ENCODE peak calls at places on chromosomes 5 and 9, in nine cellular contexts. One of them, this sample, is unnamed.

GRCh38 chr5:15834596-15835245 is 334.7 kb downstream of the FBXL7 start:
- DNase-seq in stromal cell of bone marrow: peak
- DNase-seq in stimulated activated CD4-positive, alpha-beta T cell treated with anti-CD3 and anti-CD28 coated beads, Interleukin-15, amount 100 ng/mL, for 1 hour: no peak
- DNase-seq in activated T-helper 1 cell treated with Interleukin-2 at 50 U/mL for 16 hours: no peak
- DNase-seq in M059J: peak
- DNase-seq in bronchial epithelial cell: peak
- DNase-seq in GM23338: peak
- DNase-seq in cerebellum: no peak
- DNase-seq in brain microvascular endothelial cell: peak
- DNase-seq in this sample: no peak

GRCh38 chr5:177347699-177348098 is 3.8 kb downstream of the LMAN2 start:
- DNase-seq in stromal cell of bone marrow: no peak
- DNase-seq in stimulated activated CD4-positive, alpha-beta T cell treated with anti-CD3 and anti-CD28 coated beads, Interleukin-15, amount 100 ng/mL, for 1 hour: no peak
- DNase-seq in activated T-helper 1 cell treated with Interleukin-2 at 50 U/mL for 16 hours: no peak
- DNase-seq in M059J: no peak
- DNase-seq in bronchial epithelial cell: no peak
- DNase-seq in GM23338: no peak
- DNase-seq in cerebellum: no peak
- DNase-seq in brain microvascular endothelial cell: no peak
- DNase-seq in this sample: no peak

GRCh38 chr5:14167211-14167845 is 24.2 kb downstream of the TRIO start:
- DNase-seq in stromal cell of bone marrow: no peak
- DNase-seq in stimulated activated CD4-positive, alpha-beta T cell treated with anti-CD3 and anti-CD28 coated beads, Interleukin-15, amount 100 ng/mL, for 1 hour: no peak
- DNase-seq in activated T-helper 1 cell treated with Interleukin-2 at 50 U/mL for 16 hours: no peak
- DNase-seq in M059J: peak
- DNase-seq in bronchial epithelial cell: peak
- DNase-seq in GM23338: no peak
- DNase-seq in cerebellum: no peak
- DNase-seq in brain microvascular endothelial cell: no peak
- DNase-seq in this sample: no peak

GRCh38 chr9:38003230-38003629 is 65.8 kb downstream of the SHB start:
- DNase-seq in stromal cell of bone marrow: no peak
- DNase-seq in stimulated activated CD4-positive, alpha-beta T cell treated with anti-CD3 and anti-CD28 coated beads, Interleukin-15, amount 100 ng/mL, for 1 hour: no peak
- DNase-seq in activated T-helper 1 cell treated with Interleukin-2 at 50 U/mL for 16 hours: no peak
- DNase-seq in M059J: no peak
- DNase-seq in bronchial epithelial cell: no peak
- DNase-seq in GM23338: no peak
- DNase-seq in cerebellum: no peak
- DNase-seq in brain microvascular endothelial cell: no peak
- DNase-seq in this sample: peak

GRCh38 chr5:32627219-32627880 is 42.0 kb downstream of the SUB1 start:
- DNase-seq in stromal cell of bone marrow: no peak
- DNase-seq in stimulated activated CD4-positive, alpha-beta T cell treated with anti-CD3 and anti-CD28 coated beads, Interleukin-15, amount 100 ng/mL, for 1 hour: no peak
- DNase-seq in activated T-helper 1 cell treated with Interleukin-2 at 50 U/mL for 16 hours: no peak
- DNase-seq in M059J: no peak
- DNase-seq in bronchial epithelial cell: no peak
- DNase-seq in GM23338: no peak
- DNase-seq in cerebellum: no peak
- DNase-seq in brain microvascular endothelial cell: peak
- DNase-seq in this sample: no peak

GRCh38 chr9:93459432-93459847 is 6.1 kb upstream of the FAM120AOS start:
- DNase-seq in stromal cell of bone marrow: no peak
- DNase-seq in stimulated activated CD4-positive, alpha-beta T cell treated with anti-CD3 and anti-CD28 coated beads, Interleukin-15, amount 100 ng/mL, for 1 hour: no peak
- DNase-seq in activated T-helper 1 cell treated with Interleukin-2 at 50 U/mL for 16 hours: no peak
- DNase-seq in M059J: no peak
- DNase-seq in bronchial epithelial cell: no peak
- DNase-seq in GM23338: no peak
- DNase-seq in cerebellum: no peak
- DNase-seq in brain microvascular endothelial cell: no peak
- DNase-seq in this sample: no peak

GRCh38 chr9:15222313-15222712 is 84.7 kb downstream of the TTC39B start:
- DNase-seq in stromal cell of bone marrow: no peak
- DNase-seq in stimulated activated CD4-positive, alpha-beta T cell treated with anti-CD3 and anti-CD28 coated beads, Interleukin-15, amount 100 ng/mL, for 1 hour: no peak
- DNase-seq in activated T-helper 1 cell treated with Interleukin-2 at 50 U/mL for 16 hours: no peak
- DNase-seq in M059J: no peak
- DNase-seq in bronchial epithelial cell: no peak
- DNase-seq in GM23338: no peak
- DNase-seq in cerebellum: no peak
- DNase-seq in brain microvascular endothelial cell: no peak
- DNase-seq in this sample: no peak

GRCh38 chr9:94922098-94922607 is 195.7 kb downstream of the AOPEP start:
- DNase-seq in stromal cell of bone marrow: no peak
- DNase-seq in stimulated activated CD4-positive, alpha-beta T cell treated with anti-CD3 and anti-CD28 coated beads, Interleukin-15, amount 100 ng/mL, for 1 hour: no peak
- DNase-seq in activated T-helper 1 cell treated with Interleukin-2 at 50 U/mL for 16 hours: no peak
- DNase-seq in M059J: peak
- DNase-seq in bronchial epithelial cell: peak
- DNase-seq in GM23338: no peak
- DNase-seq in cerebellum: peak
- DNase-seq in brain microvascular endothelial cell: peak
- DNase-seq in this sample: no peak

GRCh38 chr9:107208121-107208520 is 75.0 kb upstream of the RAD23B start:
- DNase-seq in stromal cell of bone marrow: no peak
- DNase-seq in stimulated activated CD4-positive, alpha-beta T cell treated with anti-CD3 and anti-CD28 coated beads, Interleukin-15, amount 100 ng/mL, for 1 hour: no peak
- DNase-seq in activated T-helper 1 cell treated with Interleukin-2 at 50 U/mL for 16 hours: no peak
- DNase-seq in M059J: peak
- DNase-seq in bronchial epithelial cell: no peak
- DNase-seq in GM23338: no peak
- DNase-seq in cerebellum: no peak
- DNase-seq in brain microvascular endothelial cell: peak
- DNase-seq in this sample: no peak

GRCh38 chr9:36833954-36834353 is 200.1 kb downstream of the PAX5 start:
- DNase-seq in stromal cell of bone marrow: no peak
- DNase-seq in stimulated activated CD4-positive, alpha-beta T cell treated with anti-CD3 and anti-CD28 coated beads, Interleukin-15, amount 100 ng/mL, for 1 hour: no peak
- DNase-seq in activated T-helper 1 cell treated with Interleukin-2 at 50 U/mL for 16 hours: no peak
- DNase-seq in M059J: no peak
- DNase-seq in bronchial epithelial cell: no peak
- DNase-seq in GM23338: peak
- DNase-seq in cerebellum: no peak
- DNase-seq in brain microvascular endothelial cell: no peak
- DNase-seq in this sample: no peak

GRCh38 chr9:134630393-134630790 is 11.2 kb upstream of the COL5A1 start:
- DNase-seq in stromal cell of bone marrow: no peak
- DNase-seq in stimulated activated CD4-positive, alpha-beta T cell treated with anti-CD3 and anti-CD28 coated beads, Interleukin-15, amount 100 ng/mL, for 1 hour: no peak
- DNase-seq in activated T-helper 1 cell treated with Interleukin-2 at 50 U/mL for 16 hours: no peak
- DNase-seq in M059J: no peak
- DNase-seq in bronchial epithelial cell: no peak
- DNase-seq in GM23338: no peak
- DNase-seq in cerebellum: no peak
- DNase-seq in brain microvascular endothelial cell: no peak
- DNase-seq in this sample: no peak

GRCh38 chr5:132275367-132276220 is 18.1 kb downstream of the PDLIM4 start:
- DNase-seq in stromal cell of bone marrow: no peak
- DNase-seq in stimulated activated CD4-positive, alpha-beta T cell treated with anti-CD3 and anti-CD28 coated beads, Interleukin-15, amount 100 ng/mL, for 1 hour: no peak
- DNase-seq in activated T-helper 1 cell treated with Interleukin-2 at 50 U/mL for 16 hours: no peak
- DNase-seq in M059J: no peak
- DNase-seq in bronchial epithelial cell: no peak
- DNase-seq in GM23338: no peak
- DNase-seq in cerebellum: no peak
- DNase-seq in brain microvascular endothelial cell: no peak
- DNase-seq in this sample: no peak

GRCh38 chr5:126355940-126356339 is 67.3 kb upstream of the GRAMD2B start:
- DNase-seq in stromal cell of bone marrow: no peak
- DNase-seq in stimulated activated CD4-positive, alpha-beta T cell treated with anti-CD3 and anti-CD28 coated beads, Interleukin-15, amount 100 ng/mL, for 1 hour: no peak
- DNase-seq in activated T-helper 1 cell treated with Interleukin-2 at 50 U/mL for 16 hours: no peak
- DNase-seq in M059J: no peak
- DNase-seq in bronchial epithelial cell: no peak
- DNase-seq in GM23338: no peak
- DNase-seq in cerebellum: no peak
- DNase-seq in brain microvascular endothelial cell: no peak
- DNase-seq in this sample: no peak

GRCh38 chr5:123752576-123752975 is 240.6 kb downstream of the CSNK1G3 start:
- DNase-seq in stromal cell of bone marrow: peak
- DNase-seq in stimulated activated CD4-positive, alpha-beta T cell treated with anti-CD3 and anti-CD28 coated beads, Interleukin-15, amount 100 ng/mL, for 1 hour: no peak
- DNase-seq in activated T-helper 1 cell treated with Interleukin-2 at 50 U/mL for 16 hours: no peak
- DNase-seq in M059J: peak
- DNase-seq in bronchial epithelial cell: peak
- DNase-seq in GM23338: no peak
- DNase-seq in cerebellum: no peak
- DNase-seq in brain microvascular endothelial cell: peak
- DNase-seq in this sample: no peak

GRCh38 chr9:14863402-14863801 is 46.8 kb downstream of the FREM1 start:
- DNase-seq in stromal cell of bone marrow: no peak
- DNase-seq in stimulated activated CD4-positive, alpha-beta T cell treated with anti-CD3 and anti-CD28 coated beads, Interleukin-15, amount 100 ng/mL, for 1 hour: no peak
- DNase-seq in activated T-helper 1 cell treated with Interleukin-2 at 50 U/mL for 16 hours: no peak
- DNase-seq in M059J: no peak
- DNase-seq in bronchial epithelial cell: no peak
- DNase-seq in GM23338: peak
- DNase-seq in cerebellum: no peak
- DNase-seq in brain microvascular endothelial cell: no peak
- DNase-seq in this sample: no peak

GRCh38 chr5:61299254-61299653 is 32.8 kb upstream of the ZSWIM6 start:
- DNase-seq in stromal cell of bone marrow: no peak
- DNase-seq in stimulated activated CD4-positive, alpha-beta T cell treated with anti-CD3 and anti-CD28 coated beads, Interleukin-15, amount 100 ng/mL, for 1 hour: no peak
- DNase-seq in activated T-helper 1 cell treated with Interleukin-2 at 50 U/mL for 16 hours: no peak
- DNase-seq in M059J: peak
- DNase-seq in bronchial epithelial cell: peak
- DNase-seq in GM23338: no peak
- DNase-seq in cerebellum: no peak
- DNase-seq in brain microvascular endothelial cell: no peak
- DNase-seq in this sample: no peak

GRCh38 chr5:26894719-26895263 is 143.6 kb downstream of the CDH9 start:
- DNase-seq in stromal cell of bone marrow: peak
- DNase-seq in stimulated activated CD4-positive, alpha-beta T cell treated with anti-CD3 and anti-CD28 coated beads, Interleukin-15, amount 100 ng/mL, for 1 hour: no peak
- DNase-seq in activated T-helper 1 cell treated with Interleukin-2 at 50 U/mL for 16 hours: no peak
- DNase-seq in M059J: peak
- DNase-seq in bronchial epithelial cell: peak
- DNase-seq in GM23338: no peak
- DNase-seq in cerebellum: no peak
- DNase-seq in brain microvascular endothelial cell: peak
- DNase-seq in this sample: no peak

GRCh38 chr5:29498412-29498811 is 1695.1 kb upstream of the CDH6 start:
- DNase-seq in stromal cell of bone marrow: no peak
- DNase-seq in stimulated activated CD4-positive, alpha-beta T cell treated with anti-CD3 and anti-CD28 coated beads, Interleukin-15, amount 100 ng/mL, for 1 hour: no peak
- DNase-seq in activated T-helper 1 cell treated with Interleukin-2 at 50 U/mL for 16 hours: no peak
- DNase-seq in M059J: no peak
- DNase-seq in bronchial epithelial cell: no peak
- DNase-seq in GM23338: no peak
- DNase-seq in cerebellum: no peak
- DNase-seq in brain microvascular endothelial cell: no peak
- DNase-seq in this sample: no peak

GRCh38 chr5:57777174-57777581 is 294.6 kb upstream of the ACTBL2 start:
- DNase-seq in stromal cell of bone marrow: no peak
- DNase-seq in stimulated activated CD4-positive, alpha-beta T cell treated with anti-CD3 and anti-CD28 coated beads, Interleukin-15, amount 100 ng/mL, for 1 hour: no peak
- DNase-seq in activated T-helper 1 cell treated with Interleukin-2 at 50 U/mL for 16 hours: no peak
- DNase-seq in M059J: peak
- DNase-seq in bronchial epithelial cell: no peak
- DNase-seq in GM23338: no peak
- DNase-seq in cerebellum: no peak
- DNase-seq in brain microvascular endothelial cell: no peak
- DNase-seq in this sample: no peak

GRCh38 chr9:134626576-134627416 is 14.8 kb upstream of the COL5A1 start:
- DNase-seq in stromal cell of bone marrow: no peak
- DNase-seq in stimulated activated CD4-positive, alpha-beta T cell treated with anti-CD3 and anti-CD28 coated beads, Interleukin-15, amount 100 ng/mL, for 1 hour: no peak
- DNase-seq in activated T-helper 1 cell treated with Interleukin-2 at 50 U/mL for 16 hours: no peak
- DNase-seq in M059J: peak
- DNase-seq in bronchial epithelial cell: peak
- DNase-seq in GM23338: no peak
- DNase-seq in cerebellum: no peak
- DNase-seq in brain microvascular endothelial cell: peak
- DNase-seq in this sample: no peak

GRCh38 chr9:129839324-129840023 is 4.2 kb downstream of the USP20 start:
- DNase-seq in stromal cell of bone marrow: no peak
- DNase-seq in stimulated activated CD4-positive, alpha-beta T cell treated with anti-CD3 and anti-CD28 coated beads, Interleukin-15, amount 100 ng/mL, for 1 hour: no peak
- DNase-seq in activated T-helper 1 cell treated with Interleukin-2 at 50 U/mL for 16 hours: no peak
- DNase-seq in M059J: no peak
- DNase-seq in bronchial epithelial cell: no peak
- DNase-seq in GM23338: no peak
- DNase-seq in cerebellum: no peak
- DNase-seq in brain microvascular endothelial cell: no peak
- DNase-seq in this sample: no peak

GRCh38 chr9:123933401-123933800 is 3.5 kb upstream of the DENND1A start:
- DNase-seq in stromal cell of bone marrow: no peak
- DNase-seq in stimulated activated CD4-positive, alpha-beta T cell treated with anti-CD3 and anti-CD28 coated beads, Interleukin-15, amount 100 ng/mL, for 1 hour: no peak
- DNase-seq in activated T-helper 1 cell treated with Interleukin-2 at 50 U/mL for 16 hours: no peak
- DNase-seq in M059J: peak
- DNase-seq in bronchial epithelial cell: peak
- DNase-seq in GM23338: no peak
- DNase-seq in cerebellum: no peak
- DNase-seq in brain microvascular endothelial cell: peak
- DNase-seq in this sample: no peak

GRCh38 chr5:80284720-80285119 is 28.9 kb upstream of the SERINC5 start:
- DNase-seq in stromal cell of bone marrow: no peak
- DNase-seq in stimulated activated CD4-positive, alpha-beta T cell treated with anti-CD3 and anti-CD28 coated beads, Interleukin-15, amount 100 ng/mL, for 1 hour: no peak
- DNase-seq in activated T-helper 1 cell treated with Interleukin-2 at 50 U/mL for 16 hours: no peak
- DNase-seq in M059J: no peak
- DNase-seq in bronchial epithelial cell: no peak
- DNase-seq in GM23338: no peak
- DNase-seq in cerebellum: no peak
- DNase-seq in brain microvascular endothelial cell: no peak
- DNase-seq in this sample: peak